ENCODE peak calls at places on chromosomes 13 and 19, in six cellular contexts. V is GM23338, F is neural progenitor cell, X is A549, H is neuronal stem cell, B is HCT116. P is an unnamed sample.

GRCh38 chr19:1512671-1513491 is at the start of gene ADAMTSL5:
- DNase-seq in X (peak; percentile 74), H (no peak), F (peak; percentile 45), V (peak; percentile 69), B (no peak), P (peak; percentile 94)

GRCh38 chr13:111480503-111480902 is 160.1 kb downstream of the TEX29 start:
- DNase-seq in B (no peak), X (no peak), F (no peak), V (no peak), H (no peak), P (peak; percentile 31)

GRCh38 chr19:18794692-18795091 is 3.6 kb upstream of the COMP start:
- DNase-seq in B (no peak), V (no peak), X (no peak), H (no peak), F (no peak), P (peak; percentile 2)

GRCh38 chr13:30870049-30870884 is 35.8 kb upstream of the MEDAG start:
- DNase-seq in H (peak; percentile 42), B (peak; percentile 79), V (peak; percentile 82), X (peak; percentile 38), F (peak; percentile 11), P (peak; percentile 96)

GRCh38 chr13:60099631-60100420 is 63.9 kb downstream of the DIAPH3 start:
- DNase-seq in B (no peak), H (no peak), X (no peak), V (no peak), F (no peak), P (no peak)

GRCh38 chr13:74131206-74131605 is 3.0 kb downstream of the KLF12 start:
- DNase-seq in H (no peak), V (no peak), X (no peak), B (no peak), F (no peak), P (no peak)

GRCh38 chr13:111609631-111610030 is 289.2 kb downstream of the TEX29 start:
- DNase-seq in V (no peak), H (no peak), X (no peak), F (no peak), B (no peak), P (no peak)

GRCh38 chr13:66506979-66507378 is 723.2 kb downstream of the PCDH9 start:
- DNase-seq in V (no peak), B (no peak), H (no peak), X (no peak), F (no peak), P (no peak)

GRCh38 chr19:58563034-58563573 is 4.7 kb upstream of the UBE2M start:
- DNase-seq in H (no peak), F (no peak), X (no peak), V (peak; percentile 50), B (no peak), P (peak; percentile 80)

GRCh38 chr19:48514123-48514458 is 2.5 kb upstream of the LMTK3 start:
- DNase-seq in X (no peak), H (no peak), B (no peak), V (no peak), F (no peak), P (no peak)
- H3K4me2 ChIP-seq in X (peak overlapping the region; percentile 86), H (peak overlapping the region; percentile 98), B (peak overlapping the region; percentile 100), V (peak overlapping the region; percentile 86), F (peak overlapping the region; percentile 91), P (peak overlapping the region; percentile 80)

DNA sequence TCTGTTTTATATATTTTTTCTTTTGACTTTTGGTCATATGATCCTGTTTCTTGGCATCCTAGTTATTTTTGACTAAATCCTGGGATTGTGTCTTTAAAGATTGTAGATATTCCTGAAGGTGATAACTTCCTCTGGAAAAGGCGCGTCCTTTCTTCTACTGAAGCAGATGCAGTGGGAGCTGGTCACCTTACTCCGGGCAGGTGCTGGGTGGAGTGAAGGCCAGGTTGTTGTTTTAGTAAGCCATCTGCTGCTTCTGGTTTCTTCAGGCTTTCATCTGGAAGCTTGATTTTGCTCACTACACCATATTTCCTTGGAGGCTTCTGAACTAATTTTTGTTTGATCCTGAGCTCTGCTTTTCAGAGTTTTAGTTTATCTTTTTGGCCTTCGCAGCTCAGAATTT is 21.5 kb downstream of the URI1 start:
- DNase-seq in H (no peak), F (no peak), B (no peak), V (no peak), X (no peak), P (no peak)
- H3K4me1 ChIP-seq in H (no peaks in the 10 kb centered on the region), F (peaks cover 26% of the 10 kb centered on the region), B (no peaks in the 10 kb centered on the region), V (peaks cover 17% of the 10 kb centered on the region), X (peaks cover 43% of the 10 kb centered on the region), P (peaks cover 42% of the 10 kb centered on the region)

GRCh38 chr13:42049454-42049780 is 969 bp downstream of the DGKH start:
- DNase-seq in F (no peak), H (no peak), V (no peak), B (no peak), X (no peak), P (no peak)

GRCh38 chr13:42046448-42046847 is 2.0 kb upstream of the DGKH start:
- DNase-seq in V (no peak), B (no peak), X (no peak), F (no peak), H (no peak), P (no peak)

GRCh38 chr13:42048625-42049453 is at the start of gene DGKH:
- DNase-seq in H (peak; percentile 72), X (peak; percentile 70), V (peak; percentile 70), B (peak; percentile 33), F (peak; percentile 89), P (peak; percentile 98)

GRCh38 chr13:42047561-42048322 is 706 bp upstream of the DGKH start:
- DNase-seq in V (peak; percentile 71), B (peak; percentile 12), F (peak; percentile 79), H (peak; percentile 51), X (peak; percentile 64), P (peak; percentile 95)

GRCh38 chr13:42048323-42048624 is 174 bp upstream of the DGKH start:
- DNase-seq in X (no peak), H (no peak), B (no peak), V (peak; percentile 27), F (no peak), P (peak; percentile 88)
- H3K4me2 ChIP-seq in X (peak overlapping the region; percentile 85), H (peak overlapping the region; percentile 93), B (peak overlapping the region; percentile 96), V (peak overlapping the region; percentile 100), F (peak overlapping the region; percentile 92), P (peak overlapping the region; percentile 95)

DNA sequence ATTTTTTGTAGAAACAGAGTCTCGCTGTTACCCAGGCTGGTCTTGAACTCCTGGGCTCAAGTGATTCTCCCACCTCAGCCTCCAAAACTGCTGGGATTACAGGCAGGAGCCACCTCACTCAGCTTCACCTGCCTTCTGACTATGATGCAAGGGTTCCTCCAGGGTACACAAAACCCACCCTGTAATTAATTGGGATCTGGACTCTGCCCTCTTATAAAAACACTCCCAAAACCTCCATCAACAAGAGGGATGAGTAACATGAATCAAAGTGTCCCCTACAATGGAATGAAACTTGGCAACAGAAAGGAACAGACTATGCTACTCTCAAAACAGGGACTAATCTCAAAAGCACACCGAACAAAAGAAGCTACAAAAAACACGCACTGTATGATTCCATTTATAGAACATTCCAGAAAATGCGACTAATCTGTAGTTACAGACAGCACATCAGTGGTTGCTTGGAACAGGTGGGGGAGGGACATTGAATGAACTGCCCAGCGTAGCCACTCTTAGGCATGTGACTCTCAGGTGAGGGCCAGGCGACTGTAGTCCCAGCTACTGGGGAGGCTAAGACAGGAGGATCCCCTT is 3.2 kb upstream of the PRR36 start:
- DNase-seq in X (no peak), F (no peak), V (no peak), H (no peak), B (no peak), P (peak; percentile 81)
- H3K4me1 ChIP-seq in X (peaks cover 11% of the 10 kb centered on the region), F (peaks cover 9% of the 10 kb centered on the region), V (peaks cover 12% of the 10 kb centered on the region), H (peaks cover 16% of the 10 kb centered on the region), B (peaks cover 7% of the 10 kb centered on the region), P (peaks cover 4% of the 10 kb centered on the region)

DNA sequence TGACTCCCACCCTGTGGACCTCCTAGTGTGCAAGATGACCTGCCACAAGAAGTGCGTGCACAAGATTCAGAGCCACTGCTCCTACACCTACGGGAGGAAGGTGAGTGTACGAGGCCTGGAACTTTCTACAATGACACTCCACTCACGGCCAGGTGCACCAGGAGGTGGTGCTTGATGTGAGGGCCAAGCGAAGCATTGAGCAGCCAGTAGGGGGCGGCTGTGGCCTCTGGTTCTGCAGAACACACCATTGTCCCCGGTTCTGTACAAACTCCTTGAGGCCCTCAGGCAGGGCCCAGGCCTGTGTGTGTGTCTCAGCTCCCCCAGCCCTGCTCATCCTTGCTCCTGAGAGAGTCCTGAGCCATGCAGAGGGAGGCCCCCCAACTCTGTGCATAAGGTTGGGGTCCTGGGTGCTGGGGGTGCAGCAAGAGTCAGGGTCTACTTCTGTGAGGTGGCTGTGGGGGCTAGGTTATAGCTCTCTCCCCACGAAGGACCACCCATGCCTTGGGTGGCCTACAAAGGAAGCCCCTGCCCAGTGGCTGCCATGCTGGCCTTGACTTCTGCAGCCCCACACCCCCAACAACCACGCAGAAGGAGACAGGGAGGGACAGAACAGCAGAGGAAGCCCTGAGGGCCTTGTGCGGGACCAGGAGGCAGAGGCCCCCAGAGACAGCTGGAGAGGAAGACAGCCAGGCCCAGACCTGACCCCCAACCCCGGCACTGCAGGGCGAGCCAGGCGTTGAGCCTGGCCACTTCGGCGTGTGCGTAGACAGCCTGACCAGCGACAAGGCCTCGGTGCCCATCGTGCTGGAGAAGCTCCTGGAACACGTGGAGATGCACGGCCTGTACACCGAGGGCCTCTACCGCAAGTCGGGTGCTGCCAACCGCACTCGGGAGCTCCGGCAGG is 9.7 kb upstream of the USE1 start:
- DNase-seq in X (peak; percentile 72), H (no peak), V (peak; percentile 90), B (no peak), F (peak; percentile 75), P (peak; percentile 93)
- H3K4me2 ChIP-seq in X (no peak overlapping the region), H (no peak overlapping the region), V (no peak overlapping the region), B (no peak overlapping the region), F (no peak overlapping the region), P (no peak overlapping the region)

DNA sequence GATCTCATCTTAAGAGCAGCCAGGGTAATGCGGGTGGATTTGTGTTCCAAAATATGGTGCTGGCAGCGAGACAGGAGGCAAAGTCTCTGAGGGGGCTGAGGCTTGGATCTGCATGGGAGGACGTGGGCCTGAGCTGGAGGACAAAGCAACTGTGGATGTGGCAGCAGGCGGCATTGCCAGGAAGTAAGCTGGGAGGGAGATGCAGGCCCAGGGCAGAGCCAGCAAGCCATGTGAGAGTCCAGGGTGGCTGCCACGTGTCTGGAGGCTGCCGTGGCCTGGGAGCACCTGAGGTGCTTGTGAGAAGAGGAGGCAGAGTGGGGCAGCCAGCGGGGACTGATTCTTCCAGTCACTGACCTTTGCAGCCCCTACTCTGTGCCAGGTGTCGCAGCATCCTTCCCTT is 52.0 kb downstream of the DPF1 start:
- DNase-seq in B (no peak), X (no peak), F (no peak), V (no peak), H (no peak), P (peak; percentile 35)
- H3K4me1 ChIP-seq in B (no peaks in the 10 kb centered on the region), X (no peaks in the 10 kb centered on the region), F (no peaks in the 10 kb centered on the region), V (peaks cover 17% of the 10 kb centered on the region), H (peaks cover 4% of the 10 kb centered on the region), P (no peaks in the 10 kb centered on the region)